ENCODE peak calls at places on chromosomes 1 and 21, in five cellular contexts. G is HepG2, E is A549, H is sigmoid colon, O is suprapubic skin. K is an unnamed sample.

GRCh38 chr1:21869620-21870121 is 57.6 kb downstream of the LDLRAD2 start:
- DNase-seq in O (peak; percentile 88), G (peak; percentile 20), H (peak; percentile 97), E (peak; percentile 83), K (peak; percentile 94)

GRCh38 chr21:45034556-45035476 is 39.6 kb upstream of the ADARB1 start:
- DNase-seq in G (no peak), E (no peak), H (peak; percentile 64), O (peak; percentile 66), K (no peak)

GRCh38 chr1:77394166-77394565 is 112.3 kb downstream of the AK5 start:
- DNase-seq in E (no peak), O (no peak), G (no peak), H (no peak), K (no peak)

GRCh38 chr1:34419662-34420061 is 243.0 kb downstream of the C1orf94 start:
- DNase-seq in O (no peak), H (no peak), G (no peak), E (no peak), K (no peak)

GRCh38 chr1:206846475-206846874 is 18.9 kb upstream of the IL20 start:
- DNase-seq in H (no peak), G (no peak), O (no peak), E (no peak), K (peak; percentile 54)

GRCh38 chr21:27060190-27060589 is 93.3 kb upstream of the ADAMTS5 start:
- DNase-seq in E (no peak), G (no peak), H (no peak), O (no peak), K (no peak)

GRCh38 chr1:3409737-3410434 is 44.6 kb upstream of the ARHGEF16 start:
- DNase-seq in E (peak; percentile 83), G (peak; percentile 58), H (no peak), O (no peak), K (peak; percentile 70)

GRCh38 chr1:247390116-247390791 is 25.7 kb upstream of the NLRP3 start:
- DNase-seq in G (peak; percentile 65), H (peak; percentile 82), E (peak; percentile 75), O (peak; percentile 81), K (peak; percentile 84)

GRCh38 chr1:12287869-12288268 is 58.0 kb downstream of the VPS13D start:
- DNase-seq in H (no peak), E (no peak), O (no peak), G (no peak), K (no peak)

GRCh38 chr1:234154320-234155251 is 218.7 kb upstream of the COA6 start:
- DNase-seq in H (no peak), E (peak; percentile 51), G (peak; percentile 68), O (no peak), K (no peak)

GRCh38 chr1:22332795-22333499 is 118.7 kb upstream of the ZBTB40 start:
- DNase-seq in O (no peak), E (peak; percentile 36), H (no peak), G (no peak), K (no peak)

GRCh38 chr1:30366914-30367313 is 356.5 kb downstream of the MATN1 start:
- DNase-seq in G (no peak), E (no peak), O (no peak), H (no peak), K (no peak)

GRCh38 chr21:45630876-45631275 is 12.6 kb upstream of the PCBP3 start:
- DNase-seq in E (no peak), O (no peak), G (no peak), H (no peak), K (no peak)

GRCh38 chr1:233010164-233010563 is 59.8 kb downstream of the NTPCR start:
- DNase-seq in G (no peak), O (no peak), E (no peak), H (no peak), K (no peak)

GRCh38 chr1:218499911-218500310 is 154.8 kb downstream of the TGFB2 start:
- DNase-seq in E (no peak), H (no peak), O (no peak), G (no peak), K (no peak)

GRCh38 chr1:7438921-7439655 is 332.0 kb upstream of the VAMP3 start:
- DNase-seq in H (no peak), G (no peak), O (no peak), E (no peak), K (no peak)

GRCh38 chr1:11151134-11151533 is 38.0 kb upstream of the ANGPTL7 start:
- DNase-seq in E (no peak), O (no peak), H (no peak), G (no peak), K (no peak)

GRCh38 chr1:26300586-26301275 is 5.7 kb downstream of the UBXN11 start:
- DNase-seq in H (no peak), E (no peak), G (no peak), O (no peak), K (no peak)

GRCh38 chr1:9671377-9672140 is 20.0 kb downstream of the PIK3CD start:
- DNase-seq in G (peak; percentile 74), E (peak; percentile 66), H (no peak), O (no peak), K (no peak)

GRCh38 chr1:236064674-236065508 is at the start of gene NID1:
- DNase-seq in G (peak; percentile 73), E (peak; percentile 58), O (peak; percentile 90), H (peak; percentile 98), K (peak; percentile 69)

GRCh38 chr1:100077525-100077924 is 55.2 kb downstream of the SASS6 start:
- DNase-seq in H (no peak), G (no peak), E (no peak), O (no peak), K (no peak)

GRCh38 chr1:177983824-177984528 is 14.1 kb upstream of the SEC16B start:
- DNase-seq in G (peak; percentile 7), H (peak; percentile 81), E (no peak), O (no peak), K (no peak)

GRCh38 chr21:43800124-43800523 is 10.7 kb downstream of the RRP1 start:
- DNase-seq in E (no peak), H (no peak), G (no peak), O (no peak), K (no peak)

GRCh38 chr1:180182721-180183311 is 28.1 kb downstream of the QSOX1 start:
- DNase-seq in H (peak; percentile 55), G (no peak), O (no peak), E (no peak), K (no peak)

GRCh38 chr1:20589331-20590312 is 725 bp downstream of the CDA start:
- DNase-seq in G (no peak), E (no peak), O (peak; percentile 85), H (peak; percentile 77), K (no peak)

GRCh38 chr21:18744840-18745239 is 341.3 kb upstream of the TMPRSS15 start:
- DNase-seq in G (no peak), O (no peak), H (no peak), E (no peak), K (no peak)

GRCh38 chr1:245874942-245875580 is 632.0 kb downstream of the SMYD3 start:
- DNase-seq in G (no peak), E (no peak), O (no peak), H (peak; percentile 94), K (peak; percentile 87)

GRCh38 chr1:164914208-164914607 is 355.2 kb downstream of the PBX1 start:
- DNase-seq in O (no peak), G (no peak), E (no peak), H (no peak), K (no peak)

GRCh38 chr1:183931646-183932271 is 105.8 kb downstream of the COLGALT2 start:
- DNase-seq in O (no peak), H (no peak), G (no peak), E (no peak), K (no peak)

GRCh38 chr21:35020902-35021301 is 28.2 kb downstream of the RUNX1 start:
- DNase-seq in O (no peak), H (no peak), E (no peak), G (no peak), K (no peak)

GRCh38 chr1:27725374-27726172 is at the start of gene FAM76A:
- DNase-seq in H (peak; percentile 100), E (peak; percentile 89), G (peak; percentile 97), O (peak; percentile 100), K (peak; percentile 100)
- TF ChIP-seq EP300 in H (no peak), E (no peak), G (peak; percentile 29), O (no peak), K (no peak)

GRCh38 chr1:93662481-93663190 is 19.0 kb downstream of the BCAR3 start:
- DNase-seq in O (no peak), H (no peak), E (no peak), G (no peak), K (no peak)
- H3K4me1 ChIP-seq in O (peaks cover 74% of the 10 kb centered on the region), H (no peaks in the 10 kb centered on the region), E (peaks cover 91% of the 10 kb centered on the region), G (peaks cover 74% of the 10 kb centered on the region), K (peaks cover 2% of the 10 kb centered on the region)

DNA sequence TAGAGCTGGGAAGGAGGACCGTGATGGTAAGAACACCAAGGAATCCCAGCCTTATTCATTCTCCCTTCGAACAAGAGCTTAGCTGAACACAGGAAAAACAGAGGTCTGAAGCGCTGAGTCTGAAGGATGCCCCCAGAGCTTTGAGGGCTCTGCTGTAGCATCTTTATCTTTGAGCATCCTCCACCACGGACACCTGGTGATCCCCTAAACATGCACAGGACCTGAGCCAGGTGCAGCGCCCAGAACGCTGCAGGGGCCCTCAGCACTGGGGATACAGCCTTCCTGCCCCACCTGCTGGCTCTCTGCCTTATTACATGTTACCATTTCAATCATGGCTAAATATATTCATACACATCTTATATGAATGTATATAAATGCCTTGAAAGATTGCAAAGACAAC is 7.7 kb upstream of the GPATCH4 start:
- DNase-seq in E (no peak), G (no peak), H (no peak), O (no peak), K (peak; percentile 51)
- TF ChIP-seq CTCF in E (peak; percentile 78), G (peak; percentile 71), H (no peak), O (peak; percentile 11), K (no peak)

DNA sequence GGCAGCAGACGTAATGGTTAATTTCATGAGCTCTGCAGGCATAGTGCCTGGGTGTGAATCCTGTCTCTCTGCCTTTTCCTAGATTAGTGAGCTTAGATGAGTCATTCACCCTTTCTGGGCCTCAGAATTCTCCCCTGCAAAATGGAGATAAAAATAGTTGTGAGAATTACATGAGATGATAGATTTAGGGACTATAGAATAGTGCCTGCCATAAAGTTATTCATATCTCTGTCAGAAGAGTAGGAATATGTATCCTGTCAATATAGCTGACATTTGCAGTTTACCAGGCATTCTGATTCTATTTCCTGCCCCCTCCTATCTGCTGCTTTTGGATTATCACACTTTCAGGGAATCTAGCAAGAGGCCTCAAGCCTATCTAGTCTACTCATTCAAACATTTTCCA is 112.0 kb downstream of the PDE4B start:
- DNase-seq in G (no peak), E (no peak), O (no peak), H (no peak), K (no peak)
- TF ChIP-seq EP300 in G (no peak), E (no peak), O (no peak), H (no peak), K (no peak)